ENCODE peak calls at places on chromosomes 11 and 22, in eight cellular contexts. W, K, G, H, J, F, I and V are unnamed samples.

GRCh38 chr22:31244044-31244942 is 32.2 kb downstream of the LIMK2 start:
- DNase-seq in W (no peak), K (peak; percentile 93), G (no peak), H (no peak), J (peak; percentile 26), F (no peak), I (no peak), V (no peak)

GRCh38 chr11:20565236-20565635 is 34.2 kb upstream of the SLC6A5 start:
- DNase-seq in W (no peak), K (no peak), G (no peak), H (no peak), J (no peak), F (no peak), I (no peak), V (no peak)

GRCh38 chr11:107756553-107756952 is 44.7 kb upstream of the SLN start:
- DNase-seq in W (no peak), K (no peak), G (no peak), H (no peak), J (no peak), F (no peak), I (no peak), V (peak; percentile 22)

GRCh38 chr22:21992593-21993237 is 10.1 kb upstream of the TOP3B start:
- DNase-seq in W (no peak), K (no peak), G (no peak), H (no peak), J (no peak), F (no peak), I (no peak), V (no peak)

GRCh38 chr22:44383652-44384562 is 71.2 kb upstream of the SHISAL1 start:
- DNase-seq in W (no peak), K (no peak), G (no peak), H (no peak), J (no peak), F (no peak), I (no peak), V (no peak)

GRCh38 chr11:127392575-127392974 is 392.0 kb upstream of the KIRREL3 start:
- DNase-seq in W (no peak), K (no peak), G (no peak), H (no peak), J (no peak), F (no peak), I (no peak), V (no peak)

GRCh38 chr11:12761029-12761428 is 86.8 kb downstream of the TEAD1 start:
- DNase-seq in W (no peak), K (no peak), G (no peak), H (no peak), J (no peak), F (no peak), I (no peak), V (no peak)

GRCh38 chr11:34640050-34640971 is 19.4 kb downstream of the EHF start:
- DNase-seq in W (no peak), K (no peak), G (no peak), H (no peak), J (peak; percentile 47), F (no peak), I (no peak), V (no peak)

GRCh38 chr22:44570476-44571445 is 72.7 kb upstream of the RTL6 start:
- DNase-seq in W (no peak), K (no peak), G (no peak), H (no peak), J (no peak), F (peak; percentile 35), I (no peak), V (no peak)

GRCh38 chr22:44738347-44738715 is 14.0 kb upstream of the ARHGAP8 start:
- DNase-seq in W (no peak), K (no peak), G (no peak), H (no peak), J (no peak), F (no peak), I (no peak), V (no peak)

GRCh38 chr22:37476389-37477329 is 9.5 kb downstream of the MFNG start:
- DNase-seq in W (no peak), K (no peak), G (no peak), H (no peak), J (no peak), F (no peak), I (no peak), V (no peak)

GRCh38 chr11:87366766-87367405 is 329.2 kb downstream of the TMEM135 start:
- DNase-seq in W (no peak), K (no peak), G (no peak), H (no peak), J (no peak), F (no peak), I (no peak), V (no peak)

GRCh38 chr11:60064115-60064514 is 7.7 kb downstream of the MS4A3 start:
- DNase-seq in W (no peak), K (no peak), G (no peak), H (no peak), J (no peak), F (no peak), I (no peak), V (no peak)